ENCODE peak calls at places on chromosomes 6 and 20, in five cellular contexts. D, G, I, K and J are unnamed samples. For H3K27me3 and H3K4me1, the result is how much of the 10 kb centered on the place peaks cover.

GRCh38 chr6:128806274-128806673 is 76.7 kb upstream of the LAMA2 start:
- DNase-seq in D (no peak), G (no peak), I (no peak), K (no peak), J (no peak)

GRCh38 chr20:41654292-41654691 is 36.1 kb upstream of the CHD6 start:
- DNase-seq in D (no peak), G (no peak), I (no peak), K (no peak), J (peak)

GRCh38 chr6:56364482-56365313 is 117.3 kb upstream of the COL21A1 start:
- DNase-seq in D (no peak), G (no peak), I (no peak), K (no peak), J (peak)

GRCh38 chr6:21946298-21946783 is 350.5 kb downstream of the PRL start:
- DNase-seq in D (no peak), G (no peak), I (no peak), K (no peak), J (peak)

GRCh38 chr6:31452859-31453258 is 45.1 kb upstream of the MICB start:
- DNase-seq in D (no peak), G (no peak), I (no peak), K (no peak), J (no peak)

GRCh38 chr6:150025201-150025917 is at the start of gene RAET1L:
- DNase-seq in D (no peak), G (peak), I (no peak), K (no peak), J (no peak)

GRCh38 chr20:59680148-59680650 is 75.9 kb downstream of the PHACTR3 start:
- DNase-seq in D (no peak), G (no peak), I (no peak), K (no peak), J (no peak)

GRCh38 chr6:157034433-157035230 is 257.5 kb downstream of the ARID1B start:
- DNase-seq in D (no peak), G (peak), I (peak), K (peak), J (no peak)

GRCh38 chr6:114100421-114100820 is 129.5 kb upstream of the HDAC2 start:
- DNase-seq in D (no peak), G (no peak), I (no peak), K (no peak), J (no peak)
- H3K27me3 ChIP-seq in D (under half), G (under half), I (under half), K (under half), J (under half)

DNA sequence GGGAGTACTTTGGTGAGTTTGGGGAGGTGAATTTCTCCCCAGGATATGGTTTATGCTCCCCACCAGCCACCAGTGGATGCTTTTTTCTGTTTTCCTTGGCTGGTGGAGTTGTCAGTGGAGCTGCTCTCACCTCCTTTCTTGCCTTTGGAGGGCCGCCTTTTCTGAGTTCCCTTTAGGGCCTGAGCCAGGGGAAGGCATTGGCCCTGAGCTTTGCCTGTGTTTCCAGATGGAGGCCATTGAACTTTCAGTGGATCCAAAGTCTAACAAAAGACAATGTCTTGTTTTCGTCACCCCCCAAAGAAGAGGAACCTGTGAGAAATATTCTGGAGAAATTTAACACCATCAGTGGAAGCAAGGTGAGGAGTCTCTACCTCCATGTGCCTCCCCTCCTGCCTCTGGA is 4.4 kb upstream of the TMEM14A start:
- DNase-seq in D (no peak), G (no peak), I (no peak), K (no peak), J (no peak)
- H3K4me1 ChIP-seq in D (under half), G (under half), I (under half), K (under half), J (under half)

DNA sequence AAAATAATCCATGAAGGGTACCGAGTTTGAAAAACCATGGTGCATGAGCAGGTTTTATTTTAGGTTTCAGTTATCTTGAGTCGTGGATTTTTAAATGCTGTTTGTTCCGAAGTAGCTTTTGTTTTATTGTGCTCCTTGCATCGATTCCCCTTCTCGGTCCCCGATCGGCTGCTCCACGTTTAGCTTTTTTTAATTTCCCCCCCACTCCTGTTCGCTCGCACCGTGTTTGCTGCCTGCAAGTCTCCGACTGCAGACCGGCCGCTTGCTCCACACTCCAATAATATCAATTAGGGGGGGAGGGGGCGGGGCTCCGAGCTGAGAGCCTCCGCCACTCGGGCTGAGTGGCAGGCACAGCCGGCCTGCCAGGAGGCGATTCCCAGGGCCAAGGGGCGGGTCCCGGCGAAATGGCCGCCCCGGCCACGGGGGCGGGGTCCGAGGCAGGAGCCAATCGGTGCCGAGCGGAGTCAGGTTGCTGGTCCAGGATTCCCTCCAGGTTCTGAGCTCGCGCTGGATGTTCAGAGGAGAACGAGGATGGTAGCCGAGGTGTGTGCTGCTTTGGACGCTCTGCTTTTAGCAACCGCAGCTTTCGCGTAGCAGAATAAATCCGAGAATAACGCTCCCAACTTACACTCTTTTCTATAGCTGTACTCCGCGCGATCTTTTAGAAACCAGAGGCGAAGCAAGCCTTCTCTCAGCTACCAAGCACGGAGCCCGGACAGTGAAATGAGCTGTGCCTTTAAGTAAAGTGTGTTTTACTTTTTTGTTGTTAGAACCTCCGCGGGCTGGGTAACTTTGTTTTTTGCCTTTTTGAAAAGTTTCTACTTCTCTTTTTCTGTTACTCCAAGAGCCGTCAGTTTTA is at the start of gene EPHA7:
- DNase-seq in D (peak), G (peak), I (peak), K (peak), J (peak)
- H3K27me3 ChIP-seq in D (under half), G (under half), I (under half), K (under half), J (half or more)

DNA sequence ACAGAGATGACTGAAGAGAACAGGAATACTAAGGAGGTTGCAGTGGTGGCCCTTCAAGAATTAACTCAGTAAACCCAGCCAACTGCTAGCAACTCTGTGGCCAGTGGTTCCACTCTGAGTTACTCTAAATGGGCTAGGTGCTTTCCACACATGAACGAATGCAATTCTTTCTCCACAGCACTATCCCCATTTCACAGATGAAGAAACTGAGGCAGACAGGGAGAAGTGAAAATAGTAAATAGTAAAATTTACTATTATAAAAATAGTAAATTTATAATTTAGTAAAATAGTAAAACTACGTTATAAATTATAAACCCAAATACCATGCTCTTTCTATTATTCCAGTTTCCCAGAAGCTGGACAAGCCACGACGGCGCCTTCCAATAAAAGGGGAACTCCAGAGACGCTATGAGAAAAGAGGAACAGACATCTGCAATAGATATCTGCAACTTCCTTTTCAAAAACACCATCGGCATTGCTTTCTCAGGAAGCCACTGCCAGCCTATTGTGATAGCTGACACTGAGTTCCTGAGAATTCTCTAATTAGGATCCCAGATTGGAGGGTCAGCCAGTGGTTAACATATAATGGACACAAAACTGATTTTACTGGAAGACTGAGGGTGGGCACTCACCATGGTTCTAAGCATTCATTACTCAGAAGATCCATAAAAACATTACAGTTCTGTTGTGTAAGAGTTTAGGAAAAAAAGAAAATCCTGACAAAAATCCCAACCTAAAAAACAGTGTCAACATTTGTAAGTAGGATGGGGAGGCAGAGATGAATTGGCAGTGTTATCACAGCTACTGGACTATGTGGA is 16.2 kb downstream of the FKBP1A start:
- DNase-seq in D (no peak), G (no peak), I (no peak), K (peak), J (no peak)
- H3K4me1 ChIP-seq in D (under half), G (under half), I (under half), K (under half), J (under half)

GRCh38 chr6:154891901-154892300 is 103.2 kb upstream of the TIAM2 start:
- DNase-seq in D (no peak), G (peak), I (no peak), K (no peak), J (no peak)

GRCh38 chr6:154887051-154887450 is 108.1 kb upstream of the TIAM2 start:
- DNase-seq in D (no peak), G (no peak), I (no peak), K (no peak), J (no peak)

GRCh38 chr6:154890874-154891273 is 104.2 kb upstream of the TIAM2 start:
- DNase-seq in D (no peak), G (no peak), I (no peak), K (no peak), J (no peak)

GRCh38 chr6:154888426-154888825 is 106.7 kb upstream of the TIAM2 start:
- DNase-seq in D (no peak), G (no peak), I (no peak), K (peak), J (no peak)

DNA sequence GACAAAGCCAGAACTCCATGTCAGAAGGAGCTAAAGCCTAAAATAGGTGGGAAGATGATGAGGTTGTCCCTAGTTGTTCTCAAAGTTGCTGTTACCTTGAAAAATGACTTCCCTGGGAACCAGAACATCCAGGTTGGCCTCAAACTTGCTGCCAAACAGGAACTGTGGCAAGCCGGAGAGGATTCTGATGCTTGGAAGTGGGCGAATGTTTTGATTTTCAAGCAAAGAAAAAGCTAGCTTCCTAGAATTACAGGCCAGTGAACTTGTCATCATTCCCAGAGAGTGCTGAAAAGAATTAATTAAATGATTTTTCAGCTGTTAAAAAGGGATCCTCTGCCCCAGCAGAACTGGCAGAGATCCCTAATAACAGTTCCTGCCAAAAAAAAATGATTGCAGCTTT is 106.2 kb upstream of the TIAM2 start:
- DNase-seq in D (no peak), G (no peak), I (no peak), K (no peak), J (no peak)
- H3K27me3 ChIP-seq in D (under half), G (under half), I (under half), K (under half), J (under half)

DNA sequence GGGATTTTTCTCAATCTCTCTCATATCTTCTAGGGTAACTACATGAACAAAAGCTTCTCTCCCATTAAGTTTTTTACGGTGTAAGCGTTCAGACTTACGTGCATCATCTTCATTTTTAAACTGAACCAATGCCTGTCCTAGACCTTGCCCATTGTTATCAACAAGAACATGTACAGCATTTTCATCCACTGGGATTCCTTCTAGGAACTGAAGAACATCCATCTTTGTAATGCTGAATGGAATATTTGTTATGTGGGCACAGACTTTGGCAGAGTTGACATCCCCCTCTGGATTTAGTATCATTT is 11.3 kb downstream of the CPNE1 start:
- DNase-seq in D (no peak), G (no peak), I (no peak), K (no peak), J (no peak)
- H3K4me1 ChIP-seq in D (under half), G (under half), I (under half), K (under half), J (under half)

DNA sequence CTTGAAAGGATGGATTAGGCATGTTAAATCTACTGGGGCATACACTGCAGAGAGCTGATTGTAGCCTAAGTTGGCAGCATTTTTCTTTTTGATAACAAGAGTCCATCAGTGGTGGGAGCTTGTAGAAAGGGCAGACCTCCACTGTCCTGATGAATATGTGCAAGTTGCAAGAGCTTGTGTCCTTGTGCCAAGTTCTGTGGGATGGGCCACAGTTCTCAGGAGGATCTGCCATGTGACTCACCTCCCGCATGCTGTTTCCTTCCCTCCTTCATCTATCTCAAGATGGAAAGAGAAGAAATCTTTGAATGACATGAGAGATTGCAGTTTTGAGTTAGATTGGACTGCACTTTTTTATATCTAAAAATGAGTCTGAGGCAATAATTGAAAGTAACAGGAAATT is 58.3 kb upstream of the GGTLC1 start:
- DNase-seq in D (no peak), G (no peak), I (no peak), K (no peak), J (no peak)
- H3K27me3 ChIP-seq in D (under half), G (under half), I (under half), K (under half), J (under half)

GRCh38 chr20:33671573-33672288 is 2.5 kb downstream of the NECAB3 start:
- DNase-seq in D (peak), G (no peak), I (no peak), K (no peak), J (no peak)
- H3K4me1 ChIP-seq in D (under half), G (under half), I (under half), K (under half), J (under half)

GRCh38 chr6:35214869-35215664 is 1.3 kb downstream of the SCUBE3 start:
- DNase-seq in D (no peak), G (peak), I (no peak), K (peak), J (no peak)
- H3K27me3 ChIP-seq in D (under half), G (under half), I (under half), K (under half), J (half or more)

GRCh38 chr20:63970714-63971431 is 1.1 kb upstream of the ZNF512B start:
- DNase-seq in D (no peak), G (no peak), I (no peak), K (no peak), J (no peak)
- H3K4me1 ChIP-seq in D (under half), G (under half), I (under half), K (under half), J (under half)